ENCODE peak calls at places on chromosomes 7 and 10, in nine cellular contexts. U, P, S, O, B, E, A, T and M are unnamed samples.
A peak's percentile ranks its signal among the peaks of the same experiment; 100 is the strongest.

GRCh38 chr10:103510791-103511757 is 17.6 kb downstream of the NEURL1 start:
- DNase-seq in U (no peak), P (peak; percentile 54), S (no peak), O (no peak), B (no peak), E (no peak), A (no peak), T (no peak), M (no peak)

GRCh38 chr10:125788156-125789034 is 12.8 kb upstream of the MMP21 start:
- DNase-seq in U (no peak), P (no peak), S (no peak), O (no peak), B (no peak), E (no peak), A (no peak), T (no peak), M (no peak)

GRCh38 chr7:157837047-157837446 is 500.2 kb downstream of the DNAJB6 start:
- DNase-seq in U (no peak), P (peak; percentile 29), S (no peak), O (no peak), B (no peak), E (no peak), A (no peak), T (no peak), M (no peak)

GRCh38 chr10:50536617-50537252 is 87.0 kb downstream of the SGMS1 start:
- DNase-seq in U (no peak), P (no peak), S (no peak), O (no peak), B (no peak), E (no peak), A (no peak), T (no peak), M (no peak)

GRCh38 chr10:110547139-110547761 is 20.2 kb upstream of the SMC3 start:
- DNase-seq in U (peak; percentile 64), P (no peak), S (no peak), O (no peak), B (no peak), E (peak; percentile 69), A (peak; percentile 69), T (no peak), M (peak; percentile 68)

GRCh38 chr10:76303682-76304316 is 872.4 kb downstream of the LRMDA start:
- DNase-seq in U (peak; percentile 85), P (peak; percentile 89), S (no peak), O (no peak), B (peak; percentile 44), E (peak; percentile 88), A (peak; percentile 71), T (peak; percentile 30), M (peak; percentile 69)

GRCh38 chr7:953547-954327 is 743 bp downstream of the ADAP1 start:
- DNase-seq in U (no peak), P (peak; percentile 97), S (no peak), O (no peak), B (peak; percentile 53), E (peak; percentile 85), A (peak; percentile 64), T (peak; percentile 62), M (no peak)

GRCh38 chr10:23432639-23433038 is 6.2 kb upstream of the OTUD1 start:
- DNase-seq in U (no peak), P (no peak), S (no peak), O (no peak), B (no peak), E (no peak), A (no peak), T (no peak), M (no peak)

GRCh38 chr10:125084191-125085186 is 75.9 kb downstream of the CTBP2 start:
- DNase-seq in U (peak; percentile 79), P (no peak), S (no peak), O (no peak), B (peak; percentile 98), E (no peak), A (peak; percentile 93), T (no peak), M (no peak)

GRCh38 chr7:100964630-100965029 is 4.7 kb upstream of the MUC12 start:
- DNase-seq in U (no peak), P (no peak), S (no peak), O (no peak), B (no peak), E (no peak), A (no peak), T (no peak), M (no peak)

GRCh38 chr10:29102233-29102632 is 186.6 kb upstream of the LYZL1 start:
- DNase-seq in U (no peak), P (no peak), S (no peak), O (no peak), B (no peak), E (peak; percentile 33), A (no peak), T (no peak), M (peak; percentile 37)

GRCh38 chr7:25775999-25776736 is 375.8 kb upstream of the NFE2L3 start:
- DNase-seq in U (peak; percentile 32), P (no peak), S (no peak), O (no peak), B (no peak), E (no peak), A (no peak), T (no peak), M (no peak)

GRCh38 chr7:2566890-2567662 is 8.3 kb downstream of the IQCE start:
- DNase-seq in U (no peak), P (peak; percentile 89), S (peak; percentile 85), O (no peak), B (no peak), E (no peak), A (no peak), T (peak; percentile 44), M (no peak)

GRCh38 chr10:91589015-91589655 is 43.7 kb downstream of the PPP1R3C start:
- DNase-seq in U (no peak), P (no peak), S (no peak), O (no peak), B (peak; percentile 32), E (no peak), A (peak; percentile 94), T (no peak), M (no peak)

GRCh38 chr10:73999703-74000102 is 1.8 kb downstream of the VCL start:
- DNase-seq in U (no peak), P (no peak), S (no peak), O (no peak), B (no peak), E (no peak), A (no peak), T (no peak), M (peak; percentile 79)

GRCh38 chr10:69101451-69102095 is 13.7 kb downstream of the SRGN start:
- DNase-seq in U (no peak), P (no peak), S (no peak), O (no peak), B (no peak), E (peak; percentile 28), A (no peak), T (no peak), M (no peak)

GRCh38 chr10:124117511-124117785 is 24.1 kb upstream of the CHST15 start:
- DNase-seq in U (no peak), P (no peak), S (no peak), O (no peak), B (no peak), E (no peak), A (no peak), T (no peak), M (no peak)

GRCh38 chr10:112224933-112225529 is 41.5 kb upstream of the GPAM start:
- DNase-seq in U (no peak), P (no peak), S (no peak), O (no peak), B (no peak), E (no peak), A (no peak), T (no peak), M (no peak)

GRCh38 chr10:16509996-16510395 is 11.7 kb downstream of the C1QL3 start:
- DNase-seq in U (no peak), P (no peak), S (no peak), O (no peak), B (no peak), E (peak; percentile 18), A (no peak), T (no peak), M (no peak)

GRCh38 chr7:94529516-94529915 is 19.9 kb downstream of the CASD1 start:
- DNase-seq in U (no peak), P (no peak), S (no peak), O (no peak), B (no peak), E (no peak), A (no peak), T (no peak), M (no peak)

GRCh38 chr10:44781131-44781530 is 130.0 kb upstream of the TMEM72 start:
- DNase-seq in U (no peak), P (no peak), S (no peak), O (no peak), B (no peak), E (no peak), A (no peak), T (no peak), M (no peak)

GRCh38 chr7:45721949-45722598 is 147.9 kb downstream of the ADCY1 start:
- DNase-seq in U (no peak), P (peak; percentile 76), S (no peak), O (no peak), B (no peak), E (no peak), A (no peak), T (no peak), M (no peak)

GRCh38 chr10:129972145-129972965 is 8.3 kb upstream of the EBF3 start:
- DNase-seq in U (no peak), P (no peak), S (no peak), O (no peak), B (no peak), E (no peak), A (no peak), T (no peak), M (no peak)

GRCh38 chr7:150631866-150632864 is at the start of gene GIMAP6:
- DNase-seq in U (no peak), P (peak; percentile 8), S (no peak), O (no peak), B (no peak), E (no peak), A (no peak), T (no peak), M (no peak)

GRCh38 chr10:94186722-94187121 is 176.0 kb downstream of the NOC3L start:
- DNase-seq in U (no peak), P (no peak), S (no peak), O (no peak), B (no peak), E (no peak), A (no peak), T (no peak), M (no peak)

GRCh38 chr7:128115821-128116723 is 84.8 kb upstream of the LRRC4 start:
- DNase-seq in U (no peak), P (peak; percentile 73), S (no peak), O (no peak), B (no peak), E (no peak), A (no peak), T (no peak), M (no peak)

GRCh38 chr10:124975977-124976514 is 34.1 kb downstream of the ZRANB1 start:
- DNase-seq in U (no peak), P (no peak), S (no peak), O (no peak), B (no peak), E (no peak), A (no peak), T (no peak), M (no peak)

GRCh38 chr7:514651-515598 is 4.7 kb downstream of the PDGFA start:
- DNase-seq in U (peak; percentile 60), P (peak; percentile 92), S (no peak), O (no peak), B (peak; percentile 81), E (peak; percentile 89), A (no peak), T (peak; percentile 26), M (peak; percentile 36)

GRCh38 chr7:47301657-47302295 is 280.1 kb downstream of the TNS3 start:
- DNase-seq in U (no peak), P (no peak), S (no peak), O (no peak), B (no peak), E (no peak), A (no peak), T (no peak), M (no peak)

GRCh38 chr10:13803566-13804554 is 217.1 kb downstream of the PRPF18 start:
- DNase-seq in U (peak; percentile 91), P (no peak), S (no peak), O (no peak), B (no peak), E (no peak), A (no peak), T (no peak), M (no peak)

GRCh38 chr7:40232242-40232929 is 97.6 kb downstream of the SUGCT start:
- DNase-seq in U (peak; percentile 23), P (no peak), S (peak; percentile 21), O (no peak), B (no peak), E (peak; percentile 82), A (peak; percentile 56), T (no peak), M (peak; percentile 60)